ENCODE peak calls at places on chromosomes 1 and 21, in seven cellular contexts. O, N, J, P, D, B and H are unnamed samples.

GRCh38 chr1:97904528-97904927 is 16.3 kb downstream of the DPYD start:
- DNase-seq in O (no peak), N (no peak), J (no peak), P (no peak), D (no peak), B (no peak), H (no peak)

GRCh38 chr1:236522937-236523703 is 662 bp upstream of the LGALS8 start:
- DNase-seq in O (peak), N (no peak), J (no peak), P (peak), D (peak), B (peak), H (no peak)

GRCh38 chr1:6509603-6510291 is 18.3 kb upstream of the PLEKHG5 start:
- DNase-seq in O (no peak), N (no peak), J (no peak), P (no peak), D (no peak), B (no peak), H (no peak)

GRCh38 chr1:53685272-53686051 is 53.5 kb downstream of the GLIS1 start:
- DNase-seq in O (no peak), N (no peak), J (no peak), P (no peak), D (no peak), B (no peak), H (no peak)

GRCh38 chr1:41862411-41863221 is 56.1 kb downstream of the HIVEP3 start:
- DNase-seq in O (no peak), N (no peak), J (no peak), P (no peak), D (no peak), B (no peak), H (no peak)

GRCh38 chr1:119542492-119542946 is 35.5 kb downstream of the HSD3B1 start:
- DNase-seq in O (no peak), N (no peak), J (no peak), P (no peak), D (no peak), B (no peak), H (no peak)

GRCh38 chr1:154717467-154718004 is 109.5 kb upstream of the ADAR start:
- DNase-seq in O (no peak), N (no peak), J (no peak), P (no peak), D (no peak), B (no peak), H (no peak)

GRCh38 chr1:204726478-204726877 is 40.9 kb upstream of the LRRN2 start:
- DNase-seq in O (no peak), N (no peak), J (no peak), P (no peak), D (no peak), B (no peak), H (no peak)

GRCh38 chr1:36128905-36129206 is 3.8 kb upstream of the COL8A2 start:
- DNase-seq in O (no peak), N (no peak), J (no peak), P (no peak), D (no peak), B (no peak), H (no peak)
- TF ChIP-seq POLR2A in O (no peak), N (no peak), J (no peak), P (no peak), D (no peak), B (no peak), H (no peak)

GRCh38 chr1:165712764-165713163 is 14.4 kb upstream of the ALDH9A1 start:
- DNase-seq in O (no peak), N (no peak), J (no peak), P (no peak), D (no peak), B (no peak), H (no peak)
- TF ChIP-seq POLR2A in O (no peak), N (no peak), J (no peak), P (no peak), D (no peak), B (no peak), H (no peak)

DNA sequence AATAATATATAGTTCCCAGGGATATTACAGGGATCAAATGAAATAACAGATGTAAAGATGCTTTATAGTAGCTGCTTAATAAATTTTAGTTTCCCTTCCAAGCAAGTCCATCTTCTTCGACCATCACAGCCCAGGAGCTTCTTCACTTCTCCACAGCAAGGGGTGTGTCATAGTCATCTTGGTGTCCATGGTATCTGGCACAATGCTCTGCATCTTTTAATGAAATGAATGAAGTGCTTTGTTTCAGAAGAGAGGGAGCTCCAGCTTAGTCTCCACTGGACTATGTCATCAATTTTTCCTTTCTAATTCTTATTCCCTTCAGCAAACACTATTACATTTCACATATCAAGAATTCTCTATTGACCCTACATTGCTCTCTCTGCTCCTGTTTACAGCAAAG is 4.9 kb upstream of the MACF1 start:
- DNase-seq in O (no peak), N (no peak), J (no peak), P (no peak), D (no peak), B (no peak), H (no peak)
- TF ChIP-seq POLR2A in O (no peak), N (no peak), J (no peak), P (no peak), D (no peak), B (no peak), H (no peak)

GRCh38 chr1:59667020-59667419 is 147.7 kb upstream of the HOOK1 start:
- DNase-seq in O (no peak), N (no peak), J (no peak), P (no peak), D (no peak), B (no peak), H (no peak)

GRCh38 chr1:59671953-59672305 is 142.8 kb upstream of the HOOK1 start:
- DNase-seq in O (no peak), N (no peak), J (no peak), P (no peak), D (no peak), B (no peak), H (no peak)

GRCh38 chr1:59670662-59671061 is 144.1 kb upstream of the HOOK1 start:
- DNase-seq in O (no peak), N (no peak), J (no peak), P (no peak), D (no peak), B (no peak), H (no peak)

GRCh38 chr1:59671066-59671952 is 143.4 kb upstream of the HOOK1 start:
- DNase-seq in O (no peak), N (no peak), J (no peak), P (no peak), D (no peak), B (no peak), H (no peak)

GRCh38 chr1:59669752-59670312 is 144.9 kb upstream of the HOOK1 start:
- DNase-seq in O (no peak), N (no peak), J (peak), P (peak), D (no peak), B (peak), H (peak)
- TF ChIP-seq POLR2A in O (no peak), N (no peak), J (no peak), P (no peak), D (no peak), B (no peak), H (no peak)

GRCh38 chr21:28193189-28193588 is 799.5 kb downstream of the LTN1 start:
- DNase-seq in O (no peak), N (no peak), J (no peak), P (no peak), D (no peak), B (no peak), H (no peak)
- TF ChIP-seq POLR2A in O (no peak), N (no peak), J (no peak), P (no peak), D (no peak), B (no peak), H (no peak)

DNA sequence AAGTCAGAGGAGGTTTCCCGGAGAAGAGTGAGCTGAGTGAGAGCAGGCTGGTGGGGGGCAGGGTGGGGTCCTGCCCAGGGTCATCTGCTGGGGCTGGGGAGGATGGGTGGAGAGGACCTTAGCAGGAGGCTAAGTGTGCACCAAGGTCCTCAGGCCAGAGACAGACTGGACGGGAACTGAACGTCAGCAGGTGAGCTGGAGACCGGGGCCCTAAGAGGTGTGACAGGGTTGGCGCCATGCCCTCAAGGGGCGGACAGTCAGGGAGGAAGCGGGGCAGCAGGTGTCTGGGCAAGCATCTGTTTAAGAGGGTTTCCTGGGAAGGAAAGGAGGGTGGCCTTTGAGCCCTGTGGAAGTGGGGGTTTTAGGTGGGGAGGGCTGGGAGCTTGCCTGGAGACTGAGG is 13.6 kb upstream of the PTPN7 start:
- DNase-seq in O (no peak), N (no peak), J (no peak), P (no peak), D (no peak), B (no peak), H (no peak)
- TF ChIP-seq POLR2A in O (no peak), N (no peak), J (no peak), P (no peak), D (no peak), B (no peak), H (no peak)